ENCODE peak calls at places on chromosomes 5 and 9, in four cellular contexts. B, C, E and G are unnamed samples.
A peak's percentile ranks its signal among the peaks of the same experiment; 100 is the strongest.

GRCh38 chr9:72203205-72203803 is 54.1 kb downstream of the GDA start:
- DNase-seq in B (peak; percentile 53), C (peak; percentile 31), E (no peak), G (peak; percentile 64)

GRCh38 chr9:112249277-112249676 is 74.2 kb upstream of the SUSD1 start:
- DNase-seq in B (no peak), C (no peak), E (peak; percentile 39), G (no peak)

GRCh38 chr9:93300585-93301081 is 116.7 kb downstream of the WNK2 start:
- DNase-seq in B (no peak), C (peak; percentile 15), E (no peak), G (no peak)

GRCh38 chr9:86822006-86822405 is 125.3 kb downstream of the GAS1 start:
- DNase-seq in B (no peak), C (no peak), E (no peak), G (no peak)

GRCh38 chr9:116493183-116493582 is 193.9 kb upstream of the TRIM32 start:
- DNase-seq in B (no peak), C (no peak), E (no peak), G (no peak)

GRCh38 chr5:78979117-78979742 is 5.9 kb downstream of the ARSB start:
- DNase-seq in B (peak; percentile 81), C (no peak), E (no peak), G (no peak)

GRCh38 chr9:135905380-135906282 is 1.7 kb downstream of the CAMSAP1 start:
- DNase-seq in B (no peak), C (no peak), E (no peak), G (no peak)

GRCh38 chr9:93670208-93671029 is 94.0 kb downstream of the PHF2 start:
- DNase-seq in B (no peak), C (peak; percentile 50), E (no peak), G (no peak)

GRCh38 chr9:109312783-109313182 is 8.1 kb downstream of the EPB41L4B start:
- DNase-seq in B (no peak), C (no peak), E (no peak), G (no peak)

GRCh38 chr5:95861221-95861857 is 38.8 kb upstream of the GLRX start:
- DNase-seq in B (peak; percentile 96), C (no peak), E (no peak), G (peak; percentile 90)

GRCh38 chr5:82918311-82919031 is 158.7 kb downstream of the TMEM167A start:
- DNase-seq in B (no peak), C (no peak), E (no peak), G (no peak)

GRCh38 chr9:137194388-137194787 is 5.9 kb downstream of the SSNA1 start:
- DNase-seq in B (no peak), C (no peak), E (no peak), G (no peak)

GRCh38 chr9:98482248-98482647 is 226.5 kb downstream of the GABBR2 start:
- DNase-seq in B (no peak), C (no peak), E (no peak), G (no peak)

GRCh38 chr9:17081351-17081750 is 53.5 kb upstream of the CNTLN start:
- DNase-seq in B (no peak), C (no peak), E (no peak), G (no peak)

GRCh38 chr5:43702815-43703214 is 99.8 kb downstream of the NNT start:
- DNase-seq in B (no peak), C (peak; percentile 29), E (no peak), G (no peak)

GRCh38 chr5:132483101-132483500 is 7.5 kb downstream of the IRF1 start:
- DNase-seq in B (no peak), C (no peak), E (no peak), G (no peak)

GRCh38 chr5:131679911-131680310 is 44.9 kb upstream of the RAPGEF6 start:
- DNase-seq in B (no peak), C (peak; percentile 24), E (no peak), G (no peak)

GRCh38 chr9:97904725-97905124 is 17.6 kb downstream of the TRMO start:
- DNase-seq in B (no peak), C (no peak), E (no peak), G (no peak)

GRCh38 chr5:758698-759053 is 25.9 kb downstream of the ZDHHC11B start:
- DNase-seq in B (no peak), C (no peak), E (no peak), G (no peak)

GRCh38 chr5:142202282-142202681 is 93.7 kb downstream of the NDFIP1 start:
- DNase-seq in B (no peak), C (no peak), E (no peak), G (no peak)

DNA sequence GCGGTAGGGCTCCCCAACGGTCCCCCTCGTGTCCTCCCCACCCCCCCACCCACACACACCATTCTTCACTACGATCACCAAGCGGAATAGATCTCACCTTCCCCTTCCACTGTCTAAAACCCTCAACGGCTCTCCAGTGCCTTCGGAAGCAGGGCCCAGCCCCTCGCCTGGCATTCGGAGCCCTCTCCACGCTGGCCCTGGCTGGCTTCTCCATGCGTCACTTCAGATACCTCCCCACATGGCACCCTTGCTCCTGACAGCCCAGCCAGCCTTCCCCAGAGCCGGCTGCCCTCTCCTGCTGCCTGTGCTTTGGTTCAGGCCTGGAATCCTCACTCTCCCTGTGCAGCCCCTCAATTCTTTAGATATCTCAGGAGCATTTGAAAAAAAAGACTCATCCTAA is 126.6 kb downstream of the ZNF354C start:
- DNase-seq in B (no peak), C (no peak), E (no peak), G (no peak)
- TF ChIP-seq RAD21 in B (no peak), C (no peak), E (no peak), G (no peak)

DNA sequence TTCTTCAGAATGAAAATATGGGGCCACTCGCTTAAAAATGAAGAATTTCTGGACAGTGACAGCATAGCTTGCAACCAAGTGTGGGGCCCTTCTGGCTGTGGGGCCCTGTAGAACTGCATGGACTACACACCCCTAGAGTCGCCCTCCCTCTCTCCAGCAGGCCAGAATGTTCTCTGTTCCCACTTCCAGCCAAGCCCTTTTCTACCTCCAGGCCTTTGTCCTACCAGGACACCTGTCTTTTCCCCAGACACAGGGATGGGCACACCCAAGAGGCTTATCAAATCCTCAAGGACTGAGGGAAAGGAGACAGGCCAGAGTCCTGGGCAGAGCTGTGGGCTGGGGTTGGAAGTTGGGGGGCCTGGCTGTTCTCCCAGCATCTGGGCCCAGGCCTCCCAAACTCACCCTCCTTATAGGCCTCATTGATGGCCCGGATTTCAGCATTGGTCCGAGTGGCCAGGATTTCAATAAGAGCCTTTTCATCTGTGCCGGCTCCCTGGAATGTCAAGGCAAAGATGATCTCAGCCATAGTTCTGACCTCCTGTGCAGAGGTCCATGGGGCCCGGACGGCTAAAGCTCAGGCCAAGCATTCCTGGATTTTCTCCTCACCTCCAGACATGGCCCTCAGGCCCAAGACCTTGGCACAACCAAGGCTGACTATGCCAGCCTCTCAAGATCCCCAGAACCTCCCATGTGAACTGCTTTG is 38.2 kb upstream of the TNIP1 start:
- DNase-seq in B (no peak), C (no peak), E (no peak), G (no peak)
- TF ChIP-seq PBX3 in B (no peak), C (no peak), E (no peak), G (no peak)

GRCh38 chr5:172941067-172941516 is 18.1 kb upstream of the RPL26L1 start:
- DNase-seq in B (no peak), C (no peak), E (no peak), G (no peak)
- TF ChIP-seq RFX5 in B (no peak), C (no peak), E (no peak), G (no peak)

GRCh38 chr9:123684393-123685149 is 245.4 kb downstream of the DENND1A start:
- DNase-seq in B (no peak), C (no peak), E (no peak), G (no peak)
- TF ChIP-seq RAD21 in B (no peak), C (no peak), E (no peak), G (no peak)

GRCh38 chr5:134445841-134446818 is 34.4 kb upstream of the CDKN2AIPNL start:
- DNase-seq in B (no peak), C (no peak), E (no peak), G (no peak)
- TF ChIP-seq PBX3 in B (no peak), C (no peak), E (no peak), G (no peak)